ENCODE peak calls at places on chromosome 14, in seven cellular contexts. I is K562, N is HepG2, V is sigmoid colon, L is H1, Z is GM12878, S is suprapubic skin. J is an unnamed sample.

GRCh38 chr14:88312262-88312661 is 10.8 kb downstream of the KCNK10 start:
- DNase-seq in I (no peak), N (no peak), V (no peak), L (no peak), Z (no peak), S (no peak), J (no peak)

GRCh38 chr14:101948666-101949205 is 15.6 kb upstream of the DYNC1H1 start:
- DNase-seq in I (no peak), N (no peak), V (peak; percentile 79), L (no peak), Z (no peak), S (peak; percentile 84), J (no peak)

GRCh38 chr14:51929920-51930682 is 59.2 kb upstream of the RTRAF start:
- DNase-seq in I (no peak), N (no peak), V (no peak), L (no peak), Z (no peak), S (no peak), J (no peak)

GRCh38 chr14:64324461-64325255 is 30.5 kb upstream of the ESR2 start:
- DNase-seq in I (no peak), N (no peak), V (no peak), L (no peak), Z (no peak), S (no peak), J (no peak)

GRCh38 chr14:68157971-68158371 is 338.4 kb downstream of the RAD51B start:
- DNase-seq in I (no peak), N (no peak), V (no peak), L (no peak), Z (no peak), S (no peak), J (no peak)

GRCh38 chr14:99990268-99991170 is 74.7 kb upstream of the EVL start:
- DNase-seq in I (no peak), N (no peak), V (no peak), L (no peak), Z (no peak), S (no peak), J (no peak)

GRCh38 chr14:99562848-99563748 is 40.9 kb downstream of the CCDC85C start:
- DNase-seq in I (peak; percentile 43), N (peak; percentile 84), V (peak; percentile 96), L (peak; percentile 75), Z (no peak), S (no peak), J (peak; percentile 82)

GRCh38 chr14:97620071-97620470 is 822.9 kb downstream of the VRK1 start:
- DNase-seq in I (no peak), N (no peak), V (no peak), L (no peak), Z (no peak), S (no peak), J (no peak)

GRCh38 chr14:71610149-71610548 is 322.1 kb upstream of the RGS6 start:
- DNase-seq in I (no peak), N (no peak), V (no peak), L (no peak), Z (no peak), S (no peak), J (no peak)

GRCh38 chr14:90088160-90088559 is 26.4 kb downstream of the KCNK13 start:
- DNase-seq in I (no peak), N (no peak), V (no peak), L (no peak), Z (no peak), S (no peak), J (no peak)

GRCh38 chr14:76432967-76433752 is 57.2 kb downstream of the ESRRB start:
- DNase-seq in I (no peak), N (no peak), V (no peak), L (no peak), Z (no peak), S (no peak), J (no peak)

GRCh38 chr14:69685716-69686115 is 74.3 kb downstream of the SUSD6 start:
- DNase-seq in I (no peak), N (peak; percentile 62), V (peak; percentile 91), L (no peak), Z (no peak), S (no peak), J (peak; percentile 69)

GRCh38 chr14:93898731-93899130 is 28.4 kb upstream of the FAM181A start:
- DNase-seq in I (no peak), N (no peak), V (no peak), L (no peak), Z (no peak), S (no peak), J (no peak)

GRCh38 chr14:99158150-99158549 is 113.8 kb downstream of the BCL11B start:
- DNase-seq in I (no peak), N (no peak), V (peak; percentile 10), L (no peak), Z (no peak), S (peak; percentile 20), J (no peak)

GRCh38 chr14:32300146-32300545 is 29.0 kb upstream of the AKAP6 start:
- DNase-seq in I (no peak), N (no peak), V (no peak), L (no peak), Z (no peak), S (no peak), J (no peak)

DNA sequence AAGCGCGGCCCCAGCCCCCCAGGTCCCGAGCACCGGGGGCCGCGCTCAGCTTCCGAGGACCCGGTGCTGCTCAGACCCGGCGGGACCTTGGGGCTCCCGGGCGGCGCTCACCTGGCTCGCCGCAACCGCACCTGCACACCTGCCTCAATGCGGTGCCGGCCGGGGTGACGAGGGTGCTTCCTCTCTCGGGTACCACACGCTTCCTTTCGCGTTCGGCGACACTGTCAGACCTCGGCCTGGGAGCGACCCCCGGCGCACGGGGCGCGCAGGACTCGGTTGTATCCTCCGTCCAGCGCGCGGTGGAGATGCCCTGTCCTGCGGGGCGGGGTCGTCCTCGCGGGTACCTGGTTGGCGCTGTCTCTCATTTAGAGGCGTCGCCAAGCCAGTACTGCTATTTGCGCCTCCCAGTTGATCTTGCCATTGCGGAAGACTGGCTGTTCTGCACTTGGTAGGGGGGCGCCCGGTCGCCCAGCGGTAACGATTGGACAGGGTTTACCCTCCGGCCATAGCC is 718 bp downstream of the PACS2 start:
- DNase-seq in I (no peak), N (peak; percentile 41), V (no peak), L (no peak), Z (no peak), S (no peak), J (peak; percentile 66)
- TF ChIP-seq POLR2AphosphoS5 in I (no peak), N (no peak), V (no peak), L (no peak), Z (no peak), S (no peak), J (peak; percentile 7)

DNA sequence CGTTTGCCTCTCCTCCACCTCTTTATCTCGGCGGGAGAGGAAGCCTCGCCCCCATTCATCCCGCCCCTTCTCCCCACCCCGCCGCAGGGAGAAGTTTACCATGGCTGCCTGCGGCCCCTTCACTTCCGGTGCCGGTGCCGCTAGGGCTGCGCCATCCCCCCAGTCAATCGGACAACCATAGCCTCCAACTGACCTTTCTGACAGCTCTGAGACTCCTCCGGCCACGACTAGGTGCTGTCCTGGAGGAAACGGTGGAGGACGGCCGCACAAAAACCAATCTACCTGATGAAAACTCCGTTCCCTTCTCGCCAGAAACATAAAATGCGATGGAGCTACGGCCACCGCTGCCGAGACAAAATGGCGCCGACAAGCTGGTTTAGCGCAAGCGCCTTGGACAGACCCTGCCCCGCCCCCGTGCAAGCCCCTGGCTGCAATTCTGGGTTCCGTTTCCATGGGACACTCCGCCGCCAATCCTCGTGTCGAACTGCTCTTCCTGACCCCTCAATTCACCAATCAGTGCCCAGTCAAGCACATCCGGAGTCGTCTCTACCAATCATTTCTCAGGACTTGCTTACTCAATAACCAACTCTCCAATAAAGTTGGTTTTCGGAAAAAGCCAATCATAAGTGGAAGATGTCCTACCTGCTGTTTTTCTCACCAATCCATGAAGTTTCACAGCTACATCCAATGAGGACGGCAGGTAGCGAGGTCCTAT is 436 bp upstream of the ARID4A start:
- DNase-seq in I (peak; percentile 96), N (peak; percentile 100), V (peak; percentile 99), L (peak; percentile 99), Z (peak; percentile 100), S (peak; percentile 99), J (peak; percentile 99)
- TF ChIP-seq EP300 in I (no peak), N (no peak), V (no peak), L (peak; percentile 51), Z (no peak), S (no peak), J (no peak)

GRCh38 chr14:36256131-36256801 is 64.2 kb downstream of the MBIP start:
- DNase-seq in I (no peak), N (no peak), V (no peak), L (no peak), Z (no peak), S (no peak), J (peak; percentile 13)
- TF ChIP-seq POLR2AphosphoS5 in I (no peak), N (no peak), V (no peak), L (no peak), Z (no peak), S (no peak), J (no peak)

DNA sequence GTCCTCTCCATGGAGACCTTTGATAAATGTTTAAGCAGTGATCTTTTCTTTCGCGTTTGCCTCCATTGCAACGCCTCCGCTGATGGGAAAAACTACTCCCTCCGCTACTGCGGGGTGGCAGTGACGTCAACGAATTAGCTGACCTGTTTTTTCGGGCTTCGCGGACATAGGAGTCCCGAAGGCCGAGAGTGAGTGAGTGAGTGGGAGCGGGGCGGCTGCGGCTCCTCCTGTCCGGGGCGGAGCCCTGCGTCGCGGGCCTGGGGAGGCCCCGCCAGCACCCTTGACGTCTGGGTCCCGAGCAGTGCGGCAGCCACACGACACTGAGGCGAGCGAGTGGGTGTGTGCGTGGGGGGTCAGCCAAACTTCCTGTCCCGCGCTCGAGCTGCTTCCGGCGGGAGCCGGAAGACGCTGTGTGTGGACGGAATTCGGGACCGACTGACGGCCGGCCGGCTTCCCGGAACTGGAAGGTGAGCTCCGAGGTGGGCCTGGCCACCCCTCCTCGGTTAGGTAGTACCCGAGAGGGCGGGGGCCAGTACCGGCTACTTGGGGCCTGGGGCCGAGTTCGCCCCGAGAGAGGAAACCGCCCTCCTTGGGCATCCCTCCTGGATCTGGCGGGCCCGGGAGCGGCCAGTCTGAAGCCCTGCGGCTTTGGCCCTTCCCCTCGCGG is at the start of gene ZNF410:
- DNase-seq in I (peak; percentile 90), N (peak; percentile 90), V (peak; percentile 98), L (peak; percentile 70), Z (peak; percentile 80), S (peak; percentile 96), J (peak; percentile 94)
- TF ChIP-seq EP300 in I (peak; percentile 54), N (no peak), V (peak; percentile 18), L (no peak), Z (peak; percentile 60), S (peak; percentile 4), J (no peak)

GRCh38 chr14:72929316-72930080 is 3.2 kb downstream of the DCAF4 start:
- DNase-seq in I (no peak), N (no peak), V (no peak), L (no peak), Z (no peak), S (no peak), J (no peak)
- TF ChIP-seq POLR2AphosphoS5 in I (no peak), N (no peak), V (no peak), L (no peak), Z (no peak), S (no peak), J (no peak)

J was measured in transverse colon.